ENCODE peak calls at places on chromosomes 5 and 9, in four cellular contexts. J is K562, G is GM12878, M is HepG2. L is an unnamed sample.

GRCh38 chr5:172678902-172679301 is 37.8 kb downstream of the NEURL1B start:
- DNase-seq in J (peak), G (no peak), M (no peak), L (no peak)

GRCh38 chr9:131636593-131636992 is 91.3 kb downstream of the PRRT1B start:
- DNase-seq in J (peak), G (no peak), M (no peak), L (no peak)

GRCh38 chr5:61009907-61010306 is 64.9 kb downstream of the NDUFAF2 start:
- DNase-seq in J (no peak), G (no peak), M (no peak), L (no peak)

GRCh38 chr5:65802820-65803219 is 80.8 kb downstream of the NLN start:
- DNase-seq in J (no peak), G (no peak), M (no peak), L (no peak)

GRCh38 chr9:33926746-33927485 is 110.0 kb downstream of the UBE2R2 start:
- DNase-seq in J (no peak), G (no peak), M (no peak), L (no peak)

GRCh38 chr5:137833463-137833862 is 34.2 kb upstream of the MYOT start:
- DNase-seq in J (no peak), G (no peak), M (peak), L (peak)

GRCh38 chr9:93952784-93953491 is 2.2 kb downstream of the BARX1 start:
- DNase-seq in J (no peak), G (no peak), M (no peak), L (no peak)

GRCh38 chr5:2865856-2866546 is 114.5 kb upstream of the IRX2 start:
- DNase-seq in J (no peak), G (no peak), M (no peak), L (no peak)

GRCh38 chr9:133425049-133425632 is 3.0 kb downstream of the ADAMTS13 start:
- DNase-seq in J (no peak), G (no peak), M (no peak), L (no peak)

GRCh38 chr5:151146003-151146524 is 11.5 kb downstream of the ANXA6 start:
- DNase-seq in J (no peak), G (no peak), M (no peak), L (no peak)

GRCh38 chr5:38600334-38601045 is 44.0 kb upstream of the LIFR start:
- DNase-seq in J (no peak), G (no peak), M (no peak), L (peak)

GRCh38 chr9:14652729-14653377 is 40.4 kb downstream of the ZDHHC21 start:
- DNase-seq in J (peak), G (no peak), M (peak), L (peak)

GRCh38 chr9:34451545-34451944 is 6.8 kb downstream of the FAM219A start:
- DNase-seq in J (peak), G (no peak), M (no peak), L (no peak)

GRCh38 chr9:93365427-93366118 is 85.9 kb upstream of the FAM120A start:
- DNase-seq in J (no peak), G (no peak), M (no peak), L (no peak)

GRCh38 chr5:1293416-1293996 is 1.4 kb downstream of the TERT start:
- DNase-seq in J (no peak), G (no peak), M (no peak), L (no peak)

GRCh38 chr5:179960204-179960831 is 52.6 kb upstream of the TBC1D9B start:
- DNase-seq in J (no peak), G (no peak), M (peak), L (no peak)

GRCh38 chr5:91119941-91120850 is 262.9 kb downstream of the ARRDC3 start:
- DNase-seq in J (no peak), G (no peak), M (no peak), L (no peak)

GRCh38 chr5:128462330-128462729 is 75.7 kb downstream of the FBN2 start:
- DNase-seq in J (no peak), G (no peak), M (no peak), L (no peak)

GRCh38 chr9:118209343-118209742 is 505.1 kb downstream of the TLR4 start:
- DNase-seq in J (no peak), G (no peak), M (no peak), L (no peak)

GRCh38 chr5:50667079-50667652 is 729 bp downstream of the PARP8 start:
- DNase-seq in J (no peak), G (no peak), M (no peak), L (peak)

GRCh38 chr5:157464518-157465171 is 4.6 kb downstream of the NIPAL4 start:
- DNase-seq in J (peak), G (peak), M (no peak), L (peak)

GRCh38 chr5:150410524-150411244 is 2.0 kb downstream of the CD74 start:
- DNase-seq in J (no peak), G (peak), M (peak), L (peak)

GRCh38 chr9:72476617-72477375 is 44.6 kb upstream of the TMC1 start:
- DNase-seq in J (peak), G (no peak), M (peak), L (peak)

GRCh38 chr9:93826209-93826608 is 128.9 kb downstream of the BARX1 start:
- DNase-seq in J (no peak), G (no peak), M (no peak), L (no peak)

GRCh38 chr9:97559111-97559514 is 57.6 kb downstream of the TMOD1 start:
- DNase-seq in J (no peak), G (peak), M (no peak), L (no peak)

GRCh38 chr5:149435015-149435376 is 55.9 kb upstream of the IL17B start:
- DNase-seq in J (no peak), G (no peak), M (no peak), L (no peak)

GRCh38 chr5:57989378-57989777 is 470.5 kb downstream of the PLK2 start:
- DNase-seq in J (no peak), G (no peak), M (no peak), L (peak)

GRCh38 chr5:14212838-14213237 is 69.7 kb downstream of the TRIO start:
- DNase-seq in J (no peak), G (peak), M (peak), L (peak)

GRCh38 chr5:152086668-152087067 is 162.0 kb upstream of the GLRA1 start:
- DNase-seq in J (no peak), G (no peak), M (no peak), L (no peak)

GRCh38 chr9:1216532-1216931 is 166.4 kb downstream of the DMRT2 start:
- DNase-seq in J (no peak), G (no peak), M (no peak), L (no peak)

GRCh38 chr5:179262126-179262920 is 82.9 kb downstream of the ADAMTS2 start:
- DNase-seq in J (no peak), G (no peak), M (no peak), L (no peak)

GRCh38 chr9:89483592-89484474 is 14.1 kb downstream of the SEMA4D start:
- DNase-seq in J (no peak), G (no peak), M (no peak), L (no peak)

GRCh38 chr5:153629027-153629426 is 138.6 kb downstream of the GRIA1 start:
- DNase-seq in J (no peak), G (no peak), M (no peak), L (no peak)

GRCh38 chr5:122352331-122352730 is 40.3 kb downstream of the SNCAIP start:
- DNase-seq in J (no peak), G (no peak), M (no peak), L (no peak)

GRCh38 chr5:56522169-56522568 is 289.0 kb upstream of the ANKRD55 start:
- DNase-seq in J (no peak), G (no peak), M (no peak), L (no peak)

GRCh38 chr9:136326061-136326776 is 1.1 kb upstream of the GPSM1 start:
- DNase-seq in J (no peak), G (no peak), M (no peak), L (no peak)

GRCh38 chr5:51621156-51621555 is 237.9 kb downstream of the ISL1 start:
- DNase-seq in J (no peak), G (no peak), M (no peak), L (no peak)

GRCh38 chr9:20640331-20641187 is 18.3 kb upstream of the MLLT3 start:
- DNase-seq in J (no peak), G (peak), M (no peak), L (no peak)

DNA sequence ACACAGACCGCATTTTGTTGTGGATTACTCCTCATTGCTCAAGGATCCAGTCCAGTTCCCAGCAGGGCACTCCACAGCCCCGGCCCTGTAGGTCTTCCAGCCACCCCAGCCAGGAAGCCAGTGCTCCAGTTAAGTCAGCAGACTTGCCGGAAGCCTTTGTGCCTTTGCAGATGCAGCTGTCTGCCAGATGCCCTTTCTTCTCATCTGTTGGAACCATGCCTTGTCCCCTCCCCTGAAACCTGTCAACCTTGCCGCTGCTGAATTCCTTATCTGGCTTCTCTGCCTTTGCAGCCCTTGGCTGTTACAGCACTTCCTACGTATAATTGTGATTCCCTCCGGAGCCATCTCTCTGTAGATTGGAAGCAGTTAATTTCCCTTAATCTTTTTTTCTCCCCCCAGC is 28.4 kb downstream of the PSAT1 start:
- DNase-seq in J (peak), G (no peak), M (no peak), L (no peak)
- TF ChIP-seq POLR2AphosphoS2 in J (no peak), G (no peak), M (no peak), L (no peak)

DNA sequence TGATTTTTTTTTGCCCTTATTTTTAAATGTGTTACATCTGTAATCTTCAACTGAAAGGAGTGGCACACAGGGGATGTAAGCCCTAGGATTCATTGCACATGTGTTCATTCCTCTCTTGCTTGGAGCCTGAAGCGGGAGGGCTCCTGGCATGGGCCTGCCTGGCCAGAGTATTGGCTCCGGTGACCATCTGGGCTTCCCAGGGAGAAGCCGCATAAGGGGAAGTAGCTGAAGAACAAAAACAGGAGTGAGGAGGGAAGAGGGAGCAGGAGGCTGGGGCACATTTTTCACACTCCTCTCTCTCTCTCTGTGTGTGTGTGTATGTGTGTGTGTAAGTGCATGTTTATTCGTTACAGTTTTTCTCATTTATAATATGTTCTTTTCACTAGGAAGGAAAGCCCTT is 269.9 kb downstream of the PRR16 start:
- DNase-seq in J (no peak), G (no peak), M (no peak), L (no peak)
- TF ChIP-seq POLR2AphosphoS2 in J (no peak), G (no peak), M (no peak), L (no peak)

GRCh38 chr5:77272206-77272605 is 61.7 kb downstream of the PDE8B start:
- DNase-seq in J (no peak), G (no peak), M (no peak), L (no peak)
- TF ChIP-seq POLR2AphosphoS2 in J (no peak), G (no peak), M (no peak), L (no peak)

DNA sequence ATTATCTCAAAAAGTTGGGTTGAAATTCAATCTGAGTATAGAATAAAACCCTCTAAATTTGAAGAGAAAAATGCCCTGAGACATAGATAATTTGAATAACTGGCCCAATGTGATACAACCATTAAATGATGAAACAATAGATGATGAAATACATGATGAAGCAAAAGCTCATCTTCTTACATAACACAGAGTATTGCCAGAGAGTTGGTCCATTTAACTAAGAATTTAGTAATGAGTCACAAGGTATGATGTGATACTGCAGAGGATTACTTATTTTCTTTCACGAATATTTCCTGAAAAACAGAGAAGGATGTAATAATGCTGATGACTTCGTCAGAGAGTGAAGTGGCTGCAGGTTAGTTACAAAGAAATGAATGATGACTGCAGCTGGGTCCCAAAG is 379.3 kb downstream of the CDH12 start:
- DNase-seq in J (no peak), G (no peak), M (no peak), L (no peak)
- TF ChIP-seq POLR2AphosphoS2 in J (no peak), G (no peak), M (no peak), L (no peak)

GRCh38 chr9:108885643-108886348 is 23.7 kb downstream of the ACTL7A start:
- DNase-seq in J (peak), G (peak), M (peak), L (peak)
- TF ChIP-seq POLR2AphosphoS2 in J (no peak), G (no peak), M (peak), L (no peak)

DNA sequence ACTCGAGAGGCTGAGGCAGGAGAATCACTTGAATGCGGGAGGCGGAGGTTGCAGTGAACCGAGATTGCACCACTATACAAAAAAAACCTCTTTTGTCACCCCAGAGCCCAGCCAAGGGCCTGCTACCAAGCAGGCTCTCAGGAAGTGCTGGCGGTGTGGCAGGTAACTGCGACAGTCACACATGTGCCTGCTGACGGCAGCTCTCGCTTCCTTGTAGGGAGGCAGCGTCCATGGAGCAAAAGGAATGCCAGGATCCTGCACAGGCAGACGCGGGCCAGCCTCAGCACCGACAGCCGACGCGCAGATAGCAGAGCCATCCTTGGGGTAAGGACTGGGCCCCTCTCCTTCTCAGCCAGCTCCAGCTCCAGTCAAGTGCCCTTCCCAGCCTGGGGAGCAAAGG is 3.9 kb downstream of the LRRC8A start:
- DNase-seq in J (no peak), G (no peak), M (no peak), L (no peak)
- TF ChIP-seq POLR2AphosphoS2 in J (no peak), G (no peak), M (no peak), L (no peak)

L was measured in A549.